ENCODE peak calls at places on chromosomes 4 and X, in ten cellular contexts. One of them, this sample, is unnamed.

GRCh38 chrX:136126892-136127406 is 20.4 kb upstream of the FHL1 start:
- DNase-seq in CD4-positive, alpha-beta T cell: no peak
- DNase-seq in cardiac fibroblast: no peak
- DNase-seq in iris pigment epithelial cell: no peak
- DNase-seq in stimulated activated CD4-positive, alpha-beta T cell treated with anti-CD3 and anti-CD28 coated beads, Interleukin-2, amount 100 ng/mL, for 24 hours: no peak
- DNase-seq in activated CD4-positive, alpha-beta T cell treated with anti-CD3 and anti-CD28 coated beads for 4 hours: no peak
- DNase-seq in naive thymus-derived CD8-positive, alpha-beta T cell: no peak
- DNase-seq in central memory CD8-positive, alpha-beta T cell: no peak
- DNase-seq in hepatocyte: no peak
- DNase-seq in psoas muscle: no peak
- DNase-seq in this sample: no peak

GRCh38 chrX:136802515-136802914 is 21.8 kb upstream of the ARHGEF6 start:
- DNase-seq in activated CD4-positive, alpha-beta T cell treated with anti-CD3 and anti-CD28 coated beads for 4 hours: no peak
- DNase-seq in psoas muscle: no peak
- DNase-seq in stimulated activated CD4-positive, alpha-beta T cell treated with anti-CD3 and anti-CD28 coated beads, Interleukin-2, amount 100 ng/mL, for 24 hours: no peak
- DNase-seq in CD4-positive, alpha-beta T cell: no peak
- DNase-seq in iris pigment epithelial cell: no peak
- DNase-seq in naive thymus-derived CD8-positive, alpha-beta T cell: no peak
- DNase-seq in hepatocyte: no peak
- DNase-seq in cardiac fibroblast: no peak
- DNase-seq in central memory CD8-positive, alpha-beta T cell: no peak
- DNase-seq in this sample: no peak

GRCh38 chr4:136281889-136282288 is 1250.4 kb downstream of the PCDH18 start:
- DNase-seq in CD4-positive, alpha-beta T cell: no peak
- DNase-seq in psoas muscle: no peak
- DNase-seq in activated CD4-positive, alpha-beta T cell treated with anti-CD3 and anti-CD28 coated beads for 4 hours: no peak
- DNase-seq in central memory CD8-positive, alpha-beta T cell: no peak
- DNase-seq in naive thymus-derived CD8-positive, alpha-beta T cell: no peak
- DNase-seq in hepatocyte: no peak
- DNase-seq in stimulated activated CD4-positive, alpha-beta T cell treated with anti-CD3 and anti-CD28 coated beads, Interleukin-2, amount 100 ng/mL, for 24 hours: no peak
- DNase-seq in cardiac fibroblast: no peak
- DNase-seq in iris pigment epithelial cell: no peak
- DNase-seq in this sample: no peak

GRCh38 chr4:77669911-77670590 is 64.4 kb downstream of the CXCL13 start:
- DNase-seq in CD4-positive, alpha-beta T cell: no peak
- DNase-seq in stimulated activated CD4-positive, alpha-beta T cell treated with anti-CD3 and anti-CD28 coated beads, Interleukin-2, amount 100 ng/mL, for 24 hours: no peak
- DNase-seq in central memory CD8-positive, alpha-beta T cell: no peak
- DNase-seq in cardiac fibroblast: no peak
- DNase-seq in activated CD4-positive, alpha-beta T cell treated with anti-CD3 and anti-CD28 coated beads for 4 hours: no peak
- DNase-seq in iris pigment epithelial cell: no peak
- DNase-seq in psoas muscle: no peak
- DNase-seq in naive thymus-derived CD8-positive, alpha-beta T cell: no peak
- DNase-seq in hepatocyte: peak
- DNase-seq in this sample: no peak

GRCh38 chr4:633406-633805 is 8.0 kb downstream of the PDE6B start:
- DNase-seq in cardiac fibroblast: no peak
- DNase-seq in iris pigment epithelial cell: no peak
- DNase-seq in central memory CD8-positive, alpha-beta T cell: no peak
- DNase-seq in hepatocyte: no peak
- DNase-seq in psoas muscle: no peak
- DNase-seq in CD4-positive, alpha-beta T cell: no peak
- DNase-seq in stimulated activated CD4-positive, alpha-beta T cell treated with anti-CD3 and anti-CD28 coated beads, Interleukin-2, amount 100 ng/mL, for 24 hours: no peak
- DNase-seq in naive thymus-derived CD8-positive, alpha-beta T cell: no peak
- DNase-seq in activated CD4-positive, alpha-beta T cell treated with anti-CD3 and anti-CD28 coated beads for 4 hours: no peak
- DNase-seq in this sample: no peak

GRCh38 chr4:176837176-176837915 is 44.6 kb upstream of the VEGFC start:
- DNase-seq in psoas muscle: no peak
- DNase-seq in iris pigment epithelial cell: no peak
- DNase-seq in central memory CD8-positive, alpha-beta T cell: no peak
- DNase-seq in naive thymus-derived CD8-positive, alpha-beta T cell: no peak
- DNase-seq in CD4-positive, alpha-beta T cell: no peak
- DNase-seq in hepatocyte: no peak
- DNase-seq in cardiac fibroblast: no peak
- DNase-seq in stimulated activated CD4-positive, alpha-beta T cell treated with anti-CD3 and anti-CD28 coated beads, Interleukin-2, amount 100 ng/mL, for 24 hours: no peak
- DNase-seq in activated CD4-positive, alpha-beta T cell treated with anti-CD3 and anti-CD28 coated beads for 4 hours: no peak
- DNase-seq in this sample: no peak

GRCh38 chr4:153514001-153514526 is 47.9 kb downstream of the TMEM131L start:
- DNase-seq in psoas muscle: no peak
- DNase-seq in naive thymus-derived CD8-positive, alpha-beta T cell: no peak
- DNase-seq in central memory CD8-positive, alpha-beta T cell: no peak
- DNase-seq in iris pigment epithelial cell: peak
- DNase-seq in CD4-positive, alpha-beta T cell: no peak
- DNase-seq in hepatocyte: no peak
- DNase-seq in activated CD4-positive, alpha-beta T cell treated with anti-CD3 and anti-CD28 coated beads for 4 hours: no peak
- DNase-seq in cardiac fibroblast: peak
- DNase-seq in stimulated activated CD4-positive, alpha-beta T cell treated with anti-CD3 and anti-CD28 coated beads, Interleukin-2, amount 100 ng/mL, for 24 hours: no peak
- DNase-seq in this sample: no peak

GRCh38 chrX:21926527-21927278 is 13.8 kb upstream of the SMS start:
- DNase-seq in cardiac fibroblast: peak
- DNase-seq in psoas muscle: no peak
- DNase-seq in central memory CD8-positive, alpha-beta T cell: no peak
- DNase-seq in iris pigment epithelial cell: peak
- DNase-seq in CD4-positive, alpha-beta T cell: no peak
- DNase-seq in stimulated activated CD4-positive, alpha-beta T cell treated with anti-CD3 and anti-CD28 coated beads, Interleukin-2, amount 100 ng/mL, for 24 hours: no peak
- DNase-seq in activated CD4-positive, alpha-beta T cell treated with anti-CD3 and anti-CD28 coated beads for 4 hours: no peak
- DNase-seq in naive thymus-derived CD8-positive, alpha-beta T cell: no peak
- DNase-seq in hepatocyte: peak
- DNase-seq in this sample: no peak

GRCh38 chrX:40154853-40155616 is 57.3 kb upstream of the BCOR start:
- DNase-seq in activated CD4-positive, alpha-beta T cell treated with anti-CD3 and anti-CD28 coated beads for 4 hours: no peak
- DNase-seq in psoas muscle: peak
- DNase-seq in central memory CD8-positive, alpha-beta T cell: no peak
- DNase-seq in naive thymus-derived CD8-positive, alpha-beta T cell: no peak
- DNase-seq in hepatocyte: peak
- DNase-seq in stimulated activated CD4-positive, alpha-beta T cell treated with anti-CD3 and anti-CD28 coated beads, Interleukin-2, amount 100 ng/mL, for 24 hours: no peak
- DNase-seq in iris pigment epithelial cell: peak
- DNase-seq in CD4-positive, alpha-beta T cell: no peak
- DNase-seq in cardiac fibroblast: peak
- DNase-seq in this sample: no peak

GRCh38 chrX:104168127-104168526 is 1.9 kb downstream of the FAM199X start:
- DNase-seq in central memory CD8-positive, alpha-beta T cell: no peak
- DNase-seq in activated CD4-positive, alpha-beta T cell treated with anti-CD3 and anti-CD28 coated beads for 4 hours: no peak
- DNase-seq in psoas muscle: no peak
- DNase-seq in stimulated activated CD4-positive, alpha-beta T cell treated with anti-CD3 and anti-CD28 coated beads, Interleukin-2, amount 100 ng/mL, for 24 hours: no peak
- DNase-seq in cardiac fibroblast: no peak
- DNase-seq in naive thymus-derived CD8-positive, alpha-beta T cell: no peak
- DNase-seq in hepatocyte: no peak
- DNase-seq in CD4-positive, alpha-beta T cell: no peak
- DNase-seq in iris pigment epithelial cell: no peak
- DNase-seq in this sample: no peak

GRCh38 chr4:3368841-3369760 is 72.7 kb upstream of the HGFAC start:
- DNase-seq in stimulated activated CD4-positive, alpha-beta T cell treated with anti-CD3 and anti-CD28 coated beads, Interleukin-2, amount 100 ng/mL, for 24 hours: no peak
- DNase-seq in activated CD4-positive, alpha-beta T cell treated with anti-CD3 and anti-CD28 coated beads for 4 hours: peak
- DNase-seq in psoas muscle: no peak
- DNase-seq in iris pigment epithelial cell: no peak
- DNase-seq in central memory CD8-positive, alpha-beta T cell: no peak
- DNase-seq in naive thymus-derived CD8-positive, alpha-beta T cell: no peak
- DNase-seq in hepatocyte: no peak
- DNase-seq in CD4-positive, alpha-beta T cell: peak
- DNase-seq in cardiac fibroblast: no peak
- DNase-seq in this sample: no peak

GRCh38 chr4:42309571-42310260 is 87.6 kb upstream of the SHISA3 start:
- DNase-seq in psoas muscle: no peak
- DNase-seq in stimulated activated CD4-positive, alpha-beta T cell treated with anti-CD3 and anti-CD28 coated beads, Interleukin-2, amount 100 ng/mL, for 24 hours: no peak
- DNase-seq in cardiac fibroblast: no peak
- DNase-seq in naive thymus-derived CD8-positive, alpha-beta T cell: no peak
- DNase-seq in central memory CD8-positive, alpha-beta T cell: no peak
- DNase-seq in CD4-positive, alpha-beta T cell: no peak
- DNase-seq in hepatocyte: no peak
- DNase-seq in iris pigment epithelial cell: no peak
- DNase-seq in activated CD4-positive, alpha-beta T cell treated with anti-CD3 and anti-CD28 coated beads for 4 hours: no peak
- DNase-seq in this sample: no peak

GRCh38 chr4:14990484-14990883 is 11.8 kb upstream of the CPEB2 start:
- DNase-seq in CD4-positive, alpha-beta T cell: no peak
- DNase-seq in psoas muscle: no peak
- DNase-seq in activated CD4-positive, alpha-beta T cell treated with anti-CD3 and anti-CD28 coated beads for 4 hours: no peak
- DNase-seq in hepatocyte: no peak
- DNase-seq in stimulated activated CD4-positive, alpha-beta T cell treated with anti-CD3 and anti-CD28 coated beads, Interleukin-2, amount 100 ng/mL, for 24 hours: no peak
- DNase-seq in cardiac fibroblast: no peak
- DNase-seq in central memory CD8-positive, alpha-beta T cell: no peak
- DNase-seq in iris pigment epithelial cell: no peak
- DNase-seq in naive thymus-derived CD8-positive, alpha-beta T cell: no peak
- DNase-seq in this sample: no peak

GRCh38 chrX:45668686-45669443 is 468.2 kb upstream of the DIPK2B start:
- DNase-seq in CD4-positive, alpha-beta T cell: no peak
- DNase-seq in hepatocyte: no peak
- DNase-seq in central memory CD8-positive, alpha-beta T cell: no peak
- DNase-seq in stimulated activated CD4-positive, alpha-beta T cell treated with anti-CD3 and anti-CD28 coated beads, Interleukin-2, amount 100 ng/mL, for 24 hours: no peak
- DNase-seq in iris pigment epithelial cell: peak
- DNase-seq in cardiac fibroblast: peak
- DNase-seq in psoas muscle: no peak
- DNase-seq in naive thymus-derived CD8-positive, alpha-beta T cell: no peak
- DNase-seq in activated CD4-positive, alpha-beta T cell treated with anti-CD3 and anti-CD28 coated beads for 4 hours: no peak
- DNase-seq in this sample: no peak

GRCh38 chrX:2872937-2873336 is 44.2 kb downstream of the GYG2 start:
- DNase-seq in central memory CD8-positive, alpha-beta T cell: no peak
- DNase-seq in naive thymus-derived CD8-positive, alpha-beta T cell: no peak
- DNase-seq in CD4-positive, alpha-beta T cell: no peak
- DNase-seq in iris pigment epithelial cell: no peak
- DNase-seq in activated CD4-positive, alpha-beta T cell treated with anti-CD3 and anti-CD28 coated beads for 4 hours: no peak
- DNase-seq in psoas muscle: no peak
- DNase-seq in stimulated activated CD4-positive, alpha-beta T cell treated with anti-CD3 and anti-CD28 coated beads, Interleukin-2, amount 100 ng/mL, for 24 hours: no peak
- DNase-seq in cardiac fibroblast: no peak
- DNase-seq in hepatocyte: no peak
- DNase-seq in this sample: no peak

GRCh38 chr4:88820723-88821368 is 123.2 kb upstream of the NAP1L5 start:
- DNase-seq in hepatocyte: no peak
- DNase-seq in central memory CD8-positive, alpha-beta T cell: no peak
- DNase-seq in naive thymus-derived CD8-positive, alpha-beta T cell: no peak
- DNase-seq in psoas muscle: no peak
- DNase-seq in stimulated activated CD4-positive, alpha-beta T cell treated with anti-CD3 and anti-CD28 coated beads, Interleukin-2, amount 100 ng/mL, for 24 hours: no peak
- DNase-seq in CD4-positive, alpha-beta T cell: no peak
- DNase-seq in iris pigment epithelial cell: no peak
- DNase-seq in activated CD4-positive, alpha-beta T cell treated with anti-CD3 and anti-CD28 coated beads for 4 hours: no peak
- DNase-seq in cardiac fibroblast: no peak
- DNase-seq in this sample: no peak

GRCh38 chr4:145583656-145584055 is 35.5 kb upstream of the MMAA start:
- DNase-seq in iris pigment epithelial cell: peak
- DNase-seq in psoas muscle: no peak
- DNase-seq in hepatocyte: no peak
- DNase-seq in naive thymus-derived CD8-positive, alpha-beta T cell: no peak
- DNase-seq in cardiac fibroblast: no peak
- DNase-seq in central memory CD8-positive, alpha-beta T cell: no peak
- DNase-seq in stimulated activated CD4-positive, alpha-beta T cell treated with anti-CD3 and anti-CD28 coated beads, Interleukin-2, amount 100 ng/mL, for 24 hours: no peak
- DNase-seq in CD4-positive, alpha-beta T cell: no peak
- DNase-seq in activated CD4-positive, alpha-beta T cell treated with anti-CD3 and anti-CD28 coated beads for 4 hours: no peak
- DNase-seq in this sample: no peak

GRCh38 chr4:98873059-98873458 is 55.9 kb downstream of the EIF4E start:
- DNase-seq in hepatocyte: no peak
- DNase-seq in cardiac fibroblast: peak
- DNase-seq in central memory CD8-positive, alpha-beta T cell: no peak
- DNase-seq in iris pigment epithelial cell: peak
- DNase-seq in stimulated activated CD4-positive, alpha-beta T cell treated with anti-CD3 and anti-CD28 coated beads, Interleukin-2, amount 100 ng/mL, for 24 hours: no peak
- DNase-seq in activated CD4-positive, alpha-beta T cell treated with anti-CD3 and anti-CD28 coated beads for 4 hours: no peak
- DNase-seq in CD4-positive, alpha-beta T cell: no peak
- DNase-seq in naive thymus-derived CD8-positive, alpha-beta T cell: no peak
- DNase-seq in psoas muscle: no peak
- DNase-seq in this sample: no peak

GRCh38 chrX:102624105-102624504 is 24.8 kb downstream of the ARMCX5 start:
- DNase-seq in CD4-positive, alpha-beta T cell: no peak
- DNase-seq in activated CD4-positive, alpha-beta T cell treated with anti-CD3 and anti-CD28 coated beads for 4 hours: no peak
- DNase-seq in hepatocyte: no peak
- DNase-seq in psoas muscle: no peak
- DNase-seq in stimulated activated CD4-positive, alpha-beta T cell treated with anti-CD3 and anti-CD28 coated beads, Interleukin-2, amount 100 ng/mL, for 24 hours: no peak
- DNase-seq in central memory CD8-positive, alpha-beta T cell: no peak
- DNase-seq in naive thymus-derived CD8-positive, alpha-beta T cell: no peak
- DNase-seq in iris pigment epithelial cell: no peak
- DNase-seq in cardiac fibroblast: no peak
- DNase-seq in this sample: no peak

GRCh38 chr4:123941306-123941705 is 544.7 kb downstream of the SPRY1 start:
- DNase-seq in stimulated activated CD4-positive, alpha-beta T cell treated with anti-CD3 and anti-CD28 coated beads, Interleukin-2, amount 100 ng/mL, for 24 hours: no peak
- DNase-seq in cardiac fibroblast: peak
- DNase-seq in naive thymus-derived CD8-positive, alpha-beta T cell: no peak
- DNase-seq in hepatocyte: no peak
- DNase-seq in CD4-positive, alpha-beta T cell: no peak
- DNase-seq in iris pigment epithelial cell: peak
- DNase-seq in central memory CD8-positive, alpha-beta T cell: no peak
- DNase-seq in psoas muscle: no peak
- DNase-seq in activated CD4-positive, alpha-beta T cell treated with anti-CD3 and anti-CD28 coated beads for 4 hours: no peak
- DNase-seq in this sample: no peak

GRCh38 chrX:9510366-9510765 is 45.5 kb downstream of the TBL1X start:
- DNase-seq in CD4-positive, alpha-beta T cell: no peak
- DNase-seq in hepatocyte: no peak
- DNase-seq in iris pigment epithelial cell: no peak
- DNase-seq in stimulated activated CD4-positive, alpha-beta T cell treated with anti-CD3 and anti-CD28 coated beads, Interleukin-2, amount 100 ng/mL, for 24 hours: no peak
- DNase-seq in central memory CD8-positive, alpha-beta T cell: no peak
- DNase-seq in activated CD4-positive, alpha-beta T cell treated with anti-CD3 and anti-CD28 coated beads for 4 hours: no peak
- DNase-seq in psoas muscle: no peak
- DNase-seq in naive thymus-derived CD8-positive, alpha-beta T cell: no peak
- DNase-seq in cardiac fibroblast: no peak
- DNase-seq in this sample: no peak

GRCh38 chr4:57104706-57105560 is 5.3 kb downstream of the IGFBP7 start:
- DNase-seq in hepatocyte: no peak
- DNase-seq in CD4-positive, alpha-beta T cell: no peak
- DNase-seq in naive thymus-derived CD8-positive, alpha-beta T cell: no peak
- DNase-seq in stimulated activated CD4-positive, alpha-beta T cell treated with anti-CD3 and anti-CD28 coated beads, Interleukin-2, amount 100 ng/mL, for 24 hours: no peak
- DNase-seq in central memory CD8-positive, alpha-beta T cell: no peak
- DNase-seq in psoas muscle: no peak
- DNase-seq in iris pigment epithelial cell: peak
- DNase-seq in cardiac fibroblast: no peak
- DNase-seq in activated CD4-positive, alpha-beta T cell treated with anti-CD3 and anti-CD28 coated beads for 4 hours: no peak
- DNase-seq in this sample: no peak

GRCh38 chrX:12804655-12805054 is 13.4 kb downstream of the PRPS2 start:
- DNase-seq in naive thymus-derived CD8-positive, alpha-beta T cell: no peak
- DNase-seq in iris pigment epithelial cell: no peak
- DNase-seq in central memory CD8-positive, alpha-beta T cell: no peak
- DNase-seq in hepatocyte: no peak
- DNase-seq in activated CD4-positive, alpha-beta T cell treated with anti-CD3 and anti-CD28 coated beads for 4 hours: no peak
- DNase-seq in stimulated activated CD4-positive, alpha-beta T cell treated with anti-CD3 and anti-CD28 coated beads, Interleukin-2, amount 100 ng/mL, for 24 hours: no peak
- DNase-seq in cardiac fibroblast: no peak
- DNase-seq in CD4-positive, alpha-beta T cell: no peak
- DNase-seq in psoas muscle: no peak
- DNase-seq in this sample: no peak

GRCh38 chr4:90318208-90318607 is 191.0 kb downstream of the CCSER1 start:
- DNase-seq in hepatocyte: peak
- DNase-seq in psoas muscle: no peak
- DNase-seq in activated CD4-positive, alpha-beta T cell treated with anti-CD3 and anti-CD28 coated beads for 4 hours: no peak
- DNase-seq in CD4-positive, alpha-beta T cell: no peak
- DNase-seq in iris pigment epithelial cell: peak
- DNase-seq in cardiac fibroblast: peak
- DNase-seq in central memory CD8-positive, alpha-beta T cell: no peak
- DNase-seq in stimulated activated CD4-positive, alpha-beta T cell treated with anti-CD3 and anti-CD28 coated beads, Interleukin-2, amount 100 ng/mL, for 24 hours: no peak
- DNase-seq in naive thymus-derived CD8-positive, alpha-beta T cell: no peak
- DNase-seq in this sample: no peak

GRCh38 chrX:41332408-41332987 is 1.5 kb upstream of the DDX3X start:
- DNase-seq in stimulated activated CD4-positive, alpha-beta T cell treated with anti-CD3 and anti-CD28 coated beads, Interleukin-2, amount 100 ng/mL, for 24 hours: peak
- DNase-seq in activated CD4-positive, alpha-beta T cell treated with anti-CD3 and anti-CD28 coated beads for 4 hours: no peak
- DNase-seq in hepatocyte: peak
- DNase-seq in cardiac fibroblast: peak
- DNase-seq in CD4-positive, alpha-beta T cell: peak
- DNase-seq in central memory CD8-positive, alpha-beta T cell: no peak
- DNase-seq in naive thymus-derived CD8-positive, alpha-beta T cell: no peak
- DNase-seq in iris pigment epithelial cell: peak
- DNase-seq in psoas muscle: no peak
- DNase-seq in this sample: no peak

GRCh38 chr4:103118171-103118570 is 18.5 kb upstream of the BDH2 start:
- DNase-seq in naive thymus-derived CD8-positive, alpha-beta T cell: no peak
- DNase-seq in CD4-positive, alpha-beta T cell: no peak
- DNase-seq in psoas muscle: no peak
- DNase-seq in central memory CD8-positive, alpha-beta T cell: no peak
- DNase-seq in hepatocyte: no peak
- DNase-seq in stimulated activated CD4-positive, alpha-beta T cell treated with anti-CD3 and anti-CD28 coated beads, Interleukin-2, amount 100 ng/mL, for 24 hours: no peak
- DNase-seq in cardiac fibroblast: no peak
- DNase-seq in iris pigment epithelial cell: peak
- DNase-seq in activated CD4-positive, alpha-beta T cell treated with anti-CD3 and anti-CD28 coated beads for 4 hours: no peak
- DNase-seq in this sample: no peak

GRCh38 chr4:87575408-87575807 is 32.9 kb upstream of the DSPP start:
- DNase-seq in iris pigment epithelial cell: no peak
- DNase-seq in activated CD4-positive, alpha-beta T cell treated with anti-CD3 and anti-CD28 coated beads for 4 hours: no peak
- DNase-seq in CD4-positive, alpha-beta T cell: no peak
- DNase-seq in stimulated activated CD4-positive, alpha-beta T cell treated with anti-CD3 and anti-CD28 coated beads, Interleukin-2, amount 100 ng/mL, for 24 hours: no peak
- DNase-seq in naive thymus-derived CD8-positive, alpha-beta T cell: no peak
- DNase-seq in hepatocyte: no peak
- DNase-seq in central memory CD8-positive, alpha-beta T cell: no peak
- DNase-seq in psoas muscle: no peak
- DNase-seq in cardiac fibroblast: no peak
- DNase-seq in this sample: no peak